ENCODE peak calls at places on chromosome 1, in eight cellular contexts. F, Q, V, W, B, J, H and K are unnamed samples.

GRCh38 chr1:186511761-186512637 is 51.1 kb upstream of the PDC start:
- DNase-seq in F (no peak), Q (no peak), V (no peak), W (no peak), B (no peak), J (no peak), H (peak; percentile 2), K (peak; percentile 87)

GRCh38 chr1:19758227-19758830 is 41.4 kb downstream of the TMCO4 start:
- DNase-seq in F (peak; percentile 59), Q (no peak), V (no peak), W (peak; percentile 28), B (no peak), J (no peak), H (no peak), K (peak; percentile 55)

GRCh38 chr1:152141971-152142584 is 16.9 kb downstream of the RPTN start:
- DNase-seq in F (peak; percentile 54), Q (peak; percentile 26), V (peak; percentile 74), W (peak; percentile 63), B (no peak), J (peak; percentile 53), H (peak; percentile 24), K (peak; percentile 78)

GRCh38 chr1:168170552-168171508 is 7.9 kb upstream of the TIPRL start:
- DNase-seq in F (no peak), Q (no peak), V (no peak), W (no peak), B (no peak), J (no peak), H (peak; percentile 14), K (no peak)

GRCh38 chr1:84884671-84885389 is 8.2 kb downstream of the LPAR3 start:
- DNase-seq in F (no peak), Q (no peak), V (no peak), W (no peak), B (no peak), J (no peak), H (no peak), K (peak; percentile 43)

GRCh38 chr1:175481126-175482071 is 262.0 kb downstream of the TNR start:
- DNase-seq in F (peak; percentile 9), Q (no peak), V (no peak), W (no peak), B (no peak), J (no peak), H (peak; percentile 43), K (peak; percentile 26)

GRCh38 chr1:184472117-184472516 is 85.3 kb downstream of the C1orf21 start:
- DNase-seq in F (no peak), Q (no peak), V (peak; percentile 36), W (no peak), B (no peak), J (no peak), H (no peak), K (no peak)

GRCh38 chr1:246923482-246923881 is 8.3 kb downstream of the AHCTF1 start:
- DNase-seq in F (no peak), Q (no peak), V (no peak), W (no peak), B (no peak), J (no peak), H (no peak), K (peak; percentile 11)

GRCh38 chr1:218499911-218500310 is 154.8 kb downstream of the TGFB2 start:
- DNase-seq in F (no peak), Q (no peak), V (no peak), W (no peak), B (no peak), J (no peak), H (no peak), K (no peak)

GRCh38 chr1:218496561-218496960 is 151.4 kb downstream of the TGFB2 start:
- DNase-seq in F (peak; percentile 100), Q (no peak), V (no peak), W (peak; percentile 83), B (no peak), J (no peak), H (no peak), K (peak; percentile 100)

GRCh38 chr1:218501073-218501612 is 156.0 kb downstream of the TGFB2 start:
- DNase-seq in F (no peak), Q (no peak), V (peak; percentile 15), W (no peak), B (no peak), J (no peak), H (no peak), K (no peak)

GRCh38 chr1:218498061-218498938 is 153.2 kb downstream of the TGFB2 start:
- DNase-seq in F (peak; percentile 52), Q (no peak), V (no peak), W (no peak), B (no peak), J (no peak), H (no peak), K (peak; percentile 83)

GRCh38 chr1:218499021-218499691 is 154.0 kb downstream of the TGFB2 start:
- DNase-seq in F (peak; percentile 80), Q (no peak), V (no peak), W (no peak), B (no peak), J (no peak), H (no peak), K (peak; percentile 65)
- H3K4me3 ChIP-seq in F (no peak overlapping the region), Q (peak overlapping the region; percentile 49), V (no peak overlapping the region), W (peak overlapping the region; percentile 8), B (peak overlapping the region; percentile 5), J (no peak overlapping the region), H (no peak overlapping the region), K (no peak overlapping the region)

GRCh38 chr1:47569681-47570470 is 132.0 kb downstream of the FOXD2 start:
- DNase-seq in F (peak; percentile 92), Q (peak; percentile 38), V (peak; percentile 76), W (peak; percentile 79), B (peak; percentile 31), J (peak; percentile 42), H (no peak), K (peak; percentile 97)
- TF ChIP-seq CTCF in F (peak; percentile 77), Q (no peak), V (peak; percentile 26), W (peak; percentile 62), B (no peak), J (no peak), H (no peak), K (peak; percentile 70)

DNA sequence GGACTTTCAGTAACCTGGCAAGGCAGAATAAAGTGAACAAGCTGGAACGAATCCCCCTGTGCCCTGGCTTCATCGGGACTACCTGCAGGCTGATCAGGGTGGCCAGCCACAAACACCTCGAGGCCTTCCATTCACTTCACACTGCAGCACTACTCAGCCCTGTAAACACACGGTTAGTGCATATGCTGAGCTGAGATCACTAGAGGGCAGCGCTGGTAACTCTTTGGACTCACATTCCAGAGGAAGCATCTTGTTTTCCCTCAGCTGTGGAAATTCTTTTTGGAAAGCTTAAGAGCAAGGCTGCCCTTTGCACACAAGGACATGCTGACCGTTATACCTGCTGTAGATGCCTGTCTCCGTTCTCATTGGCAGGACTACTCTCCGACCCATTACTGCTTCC is 32.1 kb downstream of the PCSK9 start:
- DNase-seq in F (peak; percentile 46), Q (no peak), V (peak; percentile 62), W (no peak), B (no peak), J (no peak), H (peak; percentile 27), K (peak; percentile 47)
- H3K36me3 ChIP-seq in F (peaks cover 27% of the 10 kb centered on the region), Q (peaks cover 14% of the 10 kb centered on the region), V (no peaks in the 10 kb centered on the region), W (peaks cover 31% of the 10 kb centered on the region), B (no peaks in the 10 kb centered on the region), J (peaks cover 94% of the 10 kb centered on the region), H (peaks cover 89% of the 10 kb centered on the region), K (peaks cover 25% of the 10 kb centered on the region)

DNA sequence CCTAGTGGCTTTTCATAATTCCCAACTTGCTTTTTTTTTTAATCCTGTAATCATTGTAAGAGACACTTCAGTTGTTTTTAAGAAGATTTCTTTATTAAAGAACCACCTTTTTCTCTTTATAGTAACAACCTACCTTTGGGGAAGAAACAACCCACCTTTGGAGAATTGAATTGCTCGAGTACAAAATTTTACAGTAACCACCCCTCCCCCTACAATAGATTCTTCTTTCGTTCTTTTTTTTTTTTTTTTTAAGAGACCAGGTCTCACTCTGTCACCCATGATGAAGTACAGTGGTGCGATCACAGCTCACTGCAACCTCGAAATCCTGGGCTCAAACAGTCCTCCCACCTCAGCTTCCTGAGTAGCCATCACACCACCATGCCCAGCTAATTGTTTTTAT is 2.1 kb upstream of the LRRC40 start:
- DNase-seq in F (no peak), Q (no peak), V (no peak), W (no peak), B (no peak), J (no peak), H (no peak), K (no peak)
- H3K4me3 ChIP-seq in F (no peak overlapping the region), Q (peak overlapping the region; percentile 97), V (no peak overlapping the region), W (no peak overlapping the region), B (no peak overlapping the region), J (no peak overlapping the region), H (peak overlapping the region; percentile 76), K (no peak overlapping the region)

GRCh38 chr1:210292276-210292851 is 36.3 kb upstream of the HHAT start:
- DNase-seq in F (peak; percentile 26), Q (peak; percentile 55), V (peak; percentile 73), W (peak; percentile 26), B (peak; percentile 52), J (peak; percentile 62), H (no peak), K (no peak)
- TF ChIP-seq CTCF in F (peak; percentile 51), Q (peak; percentile 32), V (no peak), W (peak; percentile 4), B (peak; percentile 34), J (peak; percentile 25), H (no peak), K (peak; percentile 67)

GRCh38 chr1:23083714-23084480 is 64.6 kb downstream of the KDM1A start:
- DNase-seq in F (no peak), Q (peak; percentile 37), V (peak; percentile 45), W (no peak), B (peak; percentile 26), J (peak; percentile 25), H (no peak), K (no peak)
- H3K36me3 ChIP-seq in F (peaks cover 49% of the 10 kb centered on the region), Q (peaks cover 6% of the 10 kb centered on the region), V (no peaks in the 10 kb centered on the region), W (peaks cover 60% of the 10 kb centered on the region), B (no peaks in the 10 kb centered on the region), J (peaks cover 100% of the 10 kb centered on the region), H (peaks cover 95% of the 10 kb centered on the region), K (peaks cover 29% of the 10 kb centered on the region)

DNA sequence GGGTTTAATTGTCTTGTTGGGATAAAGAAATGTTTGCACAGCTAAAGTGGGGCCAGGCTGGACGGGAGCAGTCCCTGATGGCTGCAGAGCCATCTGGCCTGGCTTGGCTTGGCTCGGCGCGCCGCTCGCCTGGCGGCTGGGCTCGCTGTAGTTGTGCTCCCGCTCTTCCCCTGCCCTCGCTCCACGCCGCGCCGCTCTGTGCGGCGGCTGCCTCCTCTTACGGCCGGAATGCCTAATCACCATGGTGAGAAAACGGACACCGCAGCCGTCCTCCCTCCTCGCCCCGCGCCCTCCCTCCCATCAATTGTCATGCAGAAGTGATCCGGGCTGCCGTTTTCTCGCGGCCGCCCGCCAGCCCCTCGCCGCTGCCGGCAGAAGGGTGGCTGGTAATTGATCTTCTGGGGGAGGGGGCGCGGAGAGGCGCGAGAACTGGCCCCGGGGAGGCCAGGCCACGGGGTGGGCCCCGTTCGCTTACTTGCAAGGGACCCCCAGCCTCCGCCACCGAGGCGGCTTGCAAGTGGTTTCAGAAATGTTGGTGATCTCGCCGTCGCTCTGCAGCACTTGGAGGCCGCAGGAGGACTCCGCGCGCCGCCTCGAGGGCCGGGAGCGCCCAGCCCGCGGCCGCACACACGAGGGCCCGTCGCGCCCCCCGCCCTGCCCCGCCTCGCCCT is 12.4 kb downstream of the RNF220 start:
- DNase-seq in F (no peak), Q (no peak), V (peak; percentile 45), W (no peak), B (no peak), J (no peak), H (no peak), K (no peak)
- H3K4me3 ChIP-seq in F (peak overlapping the region; percentile 15), Q (peak overlapping the region; percentile 56), V (peak overlapping the region; percentile 50), W (no peak overlapping the region), B (no peak overlapping the region), J (peak overlapping the region; percentile 34), H (no peak overlapping the region), K (no peak overlapping the region)